ENCODE peak calls at places on chromosomes 3 and 15, in seven cellular contexts. K is K562, A is HCT116, R is HepG2, T is GM12878, Y is SK-N-SH, Z is H1. S is an unnamed sample.

GRCh38 chr15:57259511-57260143 is 116.7 kb upstream of the CGNL1 start:
- DNase-seq in R (no peak), T (peak), K (no peak), Z (peak), A (no peak), Y (peak), S (no peak)

GRCh38 chr15:85542895-85543331 is 162.5 kb downstream of the AKAP13 start:
- DNase-seq in T (no peak), A (no peak), R (no peak), Z (no peak), Y (no peak), K (no peak), S (peak)

GRCh38 chr3:195240939-195241338 is 30.0 kb downstream of the XXYLT1 start:
- DNase-seq in Y (no peak), R (no peak), T (no peak), K (no peak), Z (no peak), A (no peak), S (peak)

GRCh38 chr3:30699927-30700326 is 93.5 kb downstream of the TGFBR2 start:
- DNase-seq in Y (no peak), Z (no peak), R (no peak), T (no peak), A (no peak), K (no peak), S (no peak)

GRCh38 chr3:173789530-173789929 is 392.0 kb downstream of the NLGN1 start:
- DNase-seq in R (no peak), A (no peak), Z (no peak), Y (no peak), K (no peak), T (no peak), S (no peak)

GRCh38 chr3:107142786-107143185 is 234.5 kb upstream of the CCDC54 start:
- DNase-seq in Y (no peak), Z (no peak), T (no peak), K (no peak), A (no peak), R (no peak), S (no peak)

GRCh38 chr3:69675773-69676660 is 63.2 kb upstream of the MITF start:
- DNase-seq in A (no peak), T (no peak), K (no peak), Y (no peak), Z (no peak), R (no peak), S (no peak)

GRCh38 chr3:189270248-189270832 is 98.6 kb downstream of the TPRG1 start:
- DNase-seq in R (peak), Z (peak), T (no peak), A (peak), K (no peak), Y (no peak), S (peak)

GRCh38 chr15:50192926-50193595 is 11.1 kb downstream of the SLC27A2 start:
- DNase-seq in Y (no peak), T (no peak), Z (no peak), K (no peak), A (no peak), R (no peak), S (peak)

GRCh38 chr3:195869413-195870001 is 38.8 kb downstream of the TNK2 start:
- DNase-seq in Z (no peak), R (no peak), A (no peak), K (no peak), Y (no peak), T (no peak), S (no peak)

GRCh38 chr3:69137006-69137405 is 14.6 kb upstream of the LMOD3 start:
- DNase-seq in T (no peak), R (no peak), Y (no peak), A (no peak), K (no peak), Z (no peak), S (no peak)

GRCh38 chr3:50890688-50891344 is 216.1 kb downstream of the DOCK3 start:
- DNase-seq in Z (no peak), T (no peak), A (no peak), K (no peak), Y (no peak), R (no peak), S (no peak)

GRCh38 chr15:94080989-94081605 is 150.3 kb upstream of the MCTP2 start:
- DNase-seq in Y (no peak), A (no peak), K (no peak), R (no peak), Z (no peak), T (no peak), S (no peak)

GRCh38 chr3:131895766-131896165 is 139.0 kb downstream of the CPNE4 start:
- DNase-seq in T (no peak), A (no peak), Y (no peak), R (no peak), Z (no peak), K (no peak), S (no peak)

GRCh38 chr15:63022663-63023062 is 19.9 kb upstream of the TPM1 start:
- DNase-seq in Y (no peak), T (no peak), R (no peak), A (no peak), K (no peak), Z (no peak), S (no peak)

GRCh38 chr3:148309390-148310035 is 388.2 kb upstream of the AGTR1 start:
- DNase-seq in K (no peak), T (no peak), R (peak), A (peak), Y (peak), Z (no peak), S (peak)

GRCh38 chr15:93047621-93048425 is 41.2 kb downstream of the RGMA start:
- DNase-seq in Z (no peak), R (no peak), Y (no peak), K (no peak), A (no peak), T (no peak), S (no peak)

GRCh38 chr15:66389859-66390382 is 3.2 kb downstream of the MAP2K1 start:
- DNase-seq in K (no peak), R (no peak), T (no peak), Z (no peak), Y (no peak), A (no peak), S (no peak)

GRCh38 chr15:29859981-29860745 is 37.9 kb upstream of the TJP1 start:
- DNase-seq in Z (no peak), T (no peak), A (no peak), R (no peak), K (no peak), Y (no peak), S (no peak)

GRCh38 chr3:42544492-42545283 is 37.1 kb downstream of the SEC22C start:
- DNase-seq in A (no peak), T (no peak), Z (no peak), K (no peak), R (peak), Y (no peak), S (peak)

GRCh38 chr15:98865397-98866339 is 141.9 kb downstream of the PGPEP1L start:
- DNase-seq in T (no peak), Z (no peak), K (peak), Y (peak), R (peak), A (peak), S (peak)
- TF ChIP-seq JUND in T (no peak), Z (no peak), K (no peak), Y (no peak), R (no peak), A (no peak), S (no peak)

GRCh38 chr3:27978440-27978839 is 256.3 kb upstream of the EOMES start:
- DNase-seq in A (no peak), T (no peak), R (no peak), K (no peak), Z (no peak), Y (no peak), S (no peak)

GRCh38 chr3:27971600-27971999 is 249.5 kb upstream of the EOMES start:
- DNase-seq in A (no peak), T (no peak), Y (no peak), K (no peak), R (no peak), Z (no peak), S (no peak)

DNA sequence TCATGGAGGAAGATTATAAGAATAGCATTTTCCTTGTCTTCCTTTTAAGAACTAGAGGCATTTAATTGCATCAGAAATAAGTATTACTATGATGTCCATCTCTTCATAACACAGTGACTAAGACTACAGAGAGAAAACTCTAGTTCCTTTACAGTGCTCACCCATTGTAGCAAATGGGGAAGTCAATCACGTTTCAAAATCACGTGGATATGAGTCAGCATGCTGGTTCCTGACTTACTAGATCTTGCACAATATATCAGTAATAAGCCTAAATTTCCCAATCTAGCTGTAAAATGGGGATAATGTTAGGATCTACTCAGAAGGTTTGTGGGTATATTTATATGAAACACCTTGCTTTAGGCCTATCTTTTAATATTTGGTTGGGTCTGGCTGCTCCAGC is 254.8 kb upstream of the EOMES start:
- DNase-seq in T (no peak), R (no peak), Z (no peak), Y (no peak), A (no peak), K (no peak), S (no peak)
- TF ChIP-seq JUND in T (no peak), R (no peak), Z (no peak), Y (no peak), A (peak), K (peak), S (no peak)

GRCh38 chr15:75597667-75598341 is 18.7 kb upstream of the PTPN9 start:
- DNase-seq in A (no peak), Y (no peak), Z (no peak), T (no peak), K (no peak), R (no peak), S (no peak)
- TF ChIP-seq JUND in A (no peak), Y (no peak), Z (no peak), T (no peak), K (no peak), R (no peak), S (no peak)

GRCh38 chr3:27428446-27428845 is 55.7 kb downstream of the SLC4A7 start:
- DNase-seq in Z (no peak), K (no peak), T (no peak), A (no peak), Y (no peak), R (no peak), S (no peak)

GRCh38 chr3:27426926-27427325 is 57.3 kb downstream of the SLC4A7 start:
- DNase-seq in Z (no peak), Y (no peak), T (no peak), R (no peak), A (no peak), K (no peak), S (no peak)

GRCh38 chr3:27429909-27430308 is 54.3 kb downstream of the SLC4A7 start:
- DNase-seq in Z (no peak), A (no peak), Y (no peak), R (no peak), K (no peak), T (no peak), S (no peak)

GRCh38 chr3:27425896-27426565 is 56.8 kb upstream of the NEK10 start:
- DNase-seq in Y (no peak), Z (no peak), R (no peak), T (no peak), A (no peak), K (no peak), S (no peak)

DNA sequence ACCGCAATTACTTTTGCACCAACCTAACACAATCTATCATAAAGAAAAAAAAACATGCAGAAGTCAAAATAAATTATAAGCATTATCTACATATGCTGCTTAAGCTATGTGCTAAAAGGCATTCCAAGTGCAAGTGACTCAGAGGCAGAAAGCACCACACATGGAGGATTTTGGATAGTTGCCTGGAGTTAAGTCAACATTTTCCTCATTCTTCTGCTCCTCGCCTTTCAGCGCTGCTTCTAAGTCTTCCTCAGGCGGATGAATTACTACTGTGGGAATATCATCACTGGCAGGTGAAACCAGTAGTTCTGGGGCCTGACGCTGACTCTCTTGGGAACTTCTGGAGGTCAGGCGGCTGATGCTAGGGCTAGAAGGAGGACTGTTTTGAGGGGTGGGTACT is 53.1 kb downstream of the SLC4A7 start:
- DNase-seq in A (peak), T (no peak), Y (no peak), Z (no peak), R (no peak), K (no peak), S (peak)
- TF ChIP-seq JUND in A (peak), T (no peak), Y (peak), Z (no peak), R (no peak), K (no peak), S (no peak)